ENCODE peak calls at places on chromosomes 11 and 22, in five cellular contexts. N is kidney tubule cell; Y is activated T-helper 1 cell treated with anti-CD3 and anti-CD28 coated beads, Interleukin-12 subunit alpha, Interleukin-12 subunit beta, Interleukin-2, Interleukin-4 antibody, amounts not matched to agents 30 ng/mL and 10 ng/mL and 1 ng/mL, durations not matched to agents 14 hours and 24 hours and 36 hours; H is NCI-H1092; K is astrocyte of the spinal cord. A is an unnamed sample.

GRCh38 chr11:57459112-57460016 is 964 bp upstream of the RTN4RL2 start:
- DNase-seq in N (no peak), Y (no peak), H (no peak), K (no peak), A (no peak)

GRCh38 chr11:2382927-2383822 is 6.1 kb downstream of the CD81 start:
- DNase-seq in N (no peak), Y (no peak), H (no peak), K (no peak), A (no peak)

GRCh38 chr11:47412152-47412746 is 3.9 kb downstream of the SLC39A13 start:
- DNase-seq in N (peak), Y (peak), H (no peak), K (no peak), A (peak)

GRCh38 chr11:85626496-85626895 is 648 bp downstream of the DLG2 start:
- DNase-seq in N (no peak), Y (no peak), H (no peak), K (no peak), A (no peak)

GRCh38 chr11:103601230-103601846 is 435.1 kb upstream of the DDI1 start:
- DNase-seq in N (peak), Y (peak), H (peak), K (peak), A (peak)

GRCh38 chr22:35642305-35642741 is 5.9 kb upstream of the APOL6 start:
- DNase-seq in N (no peak), Y (no peak), H (no peak), K (no peak), A (no peak)

GRCh38 chr22:50089231-50090140 is at the start of gene MOV10L1:
- DNase-seq in N (no peak), Y (no peak), H (no peak), K (peak), A (no peak)

GRCh38 chr22:41512421-41513194 is 31.7 kb downstream of the POLR3H start:
- DNase-seq in N (peak), Y (no peak), H (no peak), K (peak), A (no peak)

GRCh38 chr11:2135648-2136201 is 3.5 kb downstream of the IGF2 start:
- DNase-seq in N (no peak), Y (no peak), H (no peak), K (no peak), A (no peak)

GRCh38 chr11:65650547-65651338 is 12.0 kb downstream of the RELA start:
- DNase-seq in N (no peak), Y (no peak), H (no peak), K (no peak), A (no peak)

GRCh38 chr11:130202818-130203671 is 43.5 kb downstream of the ST14 start:
- DNase-seq in N (no peak), Y (no peak), H (no peak), K (no peak), A (no peak)

GRCh38 chr11:101003468-101003867 is 126.1 kb downstream of the PGR start:
- DNase-seq in N (no peak), Y (no peak), H (no peak), K (no peak), A (no peak)

GRCh38 chr11:67054851-67055523 is 1.7 kb upstream of the RHOD start:
- DNase-seq in N (peak), Y (no peak), H (no peak), K (peak), A (no peak)

GRCh38 chr11:15770798-15771414 is 585.4 kb downstream of the SOX6 start:
- DNase-seq in N (peak), Y (no peak), H (no peak), K (peak), A (no peak)

GRCh38 chr22:17120281-17120680 is 879 bp downstream of the TMEM121B start:
- DNase-seq in N (peak), Y (peak), H (no peak), K (peak), A (peak)

GRCh38 chr11:122898799-122899198 is 16.2 kb downstream of the JHY start:
- DNase-seq in N (no peak), Y (no peak), H (no peak), K (no peak), A (no peak)

GRCh38 chr11:2996976-2997375 is 4.8 kb upstream of the NAP1L4 start:
- DNase-seq in N (peak), Y (no peak), H (no peak), K (no peak), A (no peak)

GRCh38 chr11:109704432-109704831 is 282.4 kb downstream of the C11orf87 start:
- DNase-seq in N (no peak), Y (no peak), H (no peak), K (no peak), A (no peak)

GRCh38 chr11:61279934-61280656 is 15.0 kb downstream of the VWCE start:
- DNase-seq in N (peak), Y (no peak), H (no peak), K (no peak), A (no peak)

GRCh38 chr11:3104051-3104714 is 47.0 kb upstream of the CARS1 start:
- DNase-seq in N (no peak), Y (no peak), H (no peak), K (no peak), A (no peak)

GRCh38 chr11:44936527-44936926 is 14.2 kb downstream of the TP53I11 start:
- DNase-seq in N (peak), Y (peak), H (peak), K (peak), A (peak)

GRCh38 chr11:77149716-77150392 is 21.8 kb downstream of the MYO7A start:
- DNase-seq in N (no peak), Y (no peak), H (no peak), K (no peak), A (no peak)

GRCh38 chr11:61027141-61027840 is 55.8 kb downstream of the CD6 start:
- DNase-seq in N (no peak), Y (no peak), H (no peak), K (no peak), A (peak)

GRCh38 chr11:71286701-71287643 is 34.6 kb upstream of the SHANK2 start:
- DNase-seq in N (peak), Y (no peak), H (peak), K (peak), A (no peak)

GRCh38 chr11:35593143-35593542 is 25.1 kb upstream of the FJX1 start:
- DNase-seq in N (peak), Y (no peak), H (no peak), K (peak), A (no peak)

GRCh38 chr11:44208976-44209603 is 100.8 kb downstream of the ALX4 start:
- DNase-seq in N (no peak), Y (no peak), H (no peak), K (no peak), A (no peak)

GRCh38 chr11:5123802-5124521 is 14.2 kb downstream of the OR52A5 start:
- DNase-seq in N (peak), Y (peak), H (peak), K (peak), A (peak)

GRCh38 chr11:6333112-6333511 is 12.8 kb upstream of the CAVIN3 start:
- DNase-seq in N (no peak), Y (no peak), H (peak), K (no peak), A (no peak)

GRCh38 chr22:31346255-31346732 is at the start of gene PATZ1:
- DNase-seq in N (peak), Y (peak), H (peak), K (peak), A (peak)

GRCh38 chr11:74142624-74143023 is 28.2 kb downstream of the C2CD3 start:
- DNase-seq in N (peak), Y (no peak), H (no peak), K (peak), A (no peak)

GRCh38 chr11:45285931-45286632 is at the start of gene SYT13:
- DNase-seq in N (peak), Y (no peak), H (peak), K (no peak), A (no peak)

GRCh38 chr22:46376908-46377565 is 41.5 kb downstream of the TRMU start:
- DNase-seq in N (no peak), Y (no peak), H (no peak), K (no peak), A (no peak)

GRCh38 chr22:19631899-19632670 is 82.2 kb upstream of the SEPTIN5 start:
- DNase-seq in N (peak), Y (no peak), H (no peak), K (peak), A (no peak)

GRCh38 chr11:75308986-75309385 is 42.5 kb downstream of the ARRB1 start:
- DNase-seq in N (no peak), Y (no peak), H (no peak), K (no peak), A (no peak)

GRCh38 chr22:47567126-47567730 is 804.8 kb downstream of the TBC1D22A start:
- DNase-seq in N (no peak), Y (no peak), H (no peak), K (no peak), A (no peak)

GRCh38 chr22:49324527-49325491 is 502.9 kb downstream of the BRD1 start:
- DNase-seq in N (no peak), Y (no peak), H (no peak), K (no peak), A (peak)

GRCh38 chr22:19694696-19695095 is 19.6 kb upstream of the SEPTIN5 start:
- DNase-seq in N (no peak), Y (no peak), H (no peak), K (no peak), A (no peak)

GRCh38 chr11:94558468-94558867 is 8.7 kb upstream of the PIWIL4 start:
- DNase-seq in N (no peak), Y (no peak), H (no peak), K (no peak), A (no peak)